ENCODE peak calls at places on chromosomes 12 and 14, in eight cellular contexts. W is effector memory CD4-positive, alpha-beta T cell; Q is skeletal muscle cell; I is NT2/D1; P is GM23338; N is fibroblast of mammary gland; J is astrocyte; S is neuronal stem cell. A is an unnamed sample.

GRCh38 chr12:49507139-49507538 is 31.7 kb upstream of the KCNH3 start:
- DNase-seq in W (no peak), Q (peak), I (no peak), P (no peak), N (peak), J (peak), S (no peak), A (peak)

GRCh38 chr12:47887529-47887928 is 17.3 kb downstream of the VDR start:
- DNase-seq in W (no peak), Q (no peak), I (no peak), P (no peak), N (no peak), J (no peak), S (no peak), A (no peak)

GRCh38 chr12:122052285-122052684 is 26.3 kb upstream of the MLXIP start:
- DNase-seq in W (no peak), Q (no peak), I (no peak), P (no peak), N (peak), J (peak), S (no peak), A (no peak)

GRCh38 chr12:100234591-100235304 is 32.1 kb downstream of the DEPDC4 start:
- DNase-seq in W (no peak), Q (no peak), I (peak), P (peak), N (peak), J (peak), S (no peak), A (peak)

GRCh38 chr14:90522585-90523191 is 125.9 kb downstream of the CALM1 start:
- DNase-seq in W (no peak), Q (no peak), I (no peak), P (no peak), N (peak), J (peak), S (no peak), A (peak)

GRCh38 chr14:59046746-59047145 is 141.7 kb upstream of the DAAM1 start:
- DNase-seq in W (no peak), Q (no peak), I (no peak), P (no peak), N (no peak), J (peak), S (no peak), A (peak)

GRCh38 chr12:132429932-132430643 is 59.9 kb upstream of the FBRSL1 start:
- DNase-seq in W (peak), Q (peak), I (no peak), P (peak), N (no peak), J (no peak), S (no peak), A (peak)

GRCh38 chr12:15720299-15720698 is 68.9 kb downstream of the EPS8 start:
- DNase-seq in W (no peak), Q (no peak), I (no peak), P (no peak), N (peak), J (no peak), S (no peak), A (peak)

GRCh38 chr12:68733661-68734071 is 12.3 kb upstream of the SLC35E3 start:
- DNase-seq in W (no peak), Q (peak), I (no peak), P (no peak), N (peak), J (peak), S (no peak), A (peak)

GRCh38 chr14:100717371-100717770 is 9.3 kb upstream of the DLK1 start:
- DNase-seq in W (no peak), Q (no peak), I (no peak), P (no peak), N (no peak), J (no peak), S (no peak), A (no peak)

GRCh38 chr12:9098463-9099026 is 17.2 kb downstream of the A2M start:
- DNase-seq in W (no peak), Q (no peak), I (no peak), P (no peak), N (no peak), J (no peak), S (no peak), A (no peak)

GRCh38 chr12:124286414-124286813 is 8.5 kb upstream of the RFLNA start:
- DNase-seq in W (no peak), Q (no peak), I (no peak), P (no peak), N (no peak), J (peak), S (no peak), A (no peak)

GRCh38 chr12:123741937-123742572 is 20.0 kb upstream of the DNAH10 start:
- DNase-seq in W (no peak), Q (no peak), I (no peak), P (no peak), N (no peak), J (no peak), S (no peak), A (no peak)

GRCh38 chr14:50521912-50522341 is 10.4 kb downstream of the MAP4K5 start:
- DNase-seq in W (no peak), Q (no peak), I (no peak), P (no peak), N (peak), J (peak), S (no peak), A (no peak)

GRCh38 chr12:2582631-2583616 is 211.8 kb upstream of the FKBP4 start:
- DNase-seq in W (no peak), Q (no peak), I (peak), P (peak), N (peak), J (peak), S (peak), A (peak)

GRCh38 chr12:53595212-53595611 is 31.0 kb downstream of the ATF7 start:
- DNase-seq in W (no peak), Q (no peak), I (no peak), P (no peak), N (no peak), J (no peak), S (no peak), A (peak)

DNA sequence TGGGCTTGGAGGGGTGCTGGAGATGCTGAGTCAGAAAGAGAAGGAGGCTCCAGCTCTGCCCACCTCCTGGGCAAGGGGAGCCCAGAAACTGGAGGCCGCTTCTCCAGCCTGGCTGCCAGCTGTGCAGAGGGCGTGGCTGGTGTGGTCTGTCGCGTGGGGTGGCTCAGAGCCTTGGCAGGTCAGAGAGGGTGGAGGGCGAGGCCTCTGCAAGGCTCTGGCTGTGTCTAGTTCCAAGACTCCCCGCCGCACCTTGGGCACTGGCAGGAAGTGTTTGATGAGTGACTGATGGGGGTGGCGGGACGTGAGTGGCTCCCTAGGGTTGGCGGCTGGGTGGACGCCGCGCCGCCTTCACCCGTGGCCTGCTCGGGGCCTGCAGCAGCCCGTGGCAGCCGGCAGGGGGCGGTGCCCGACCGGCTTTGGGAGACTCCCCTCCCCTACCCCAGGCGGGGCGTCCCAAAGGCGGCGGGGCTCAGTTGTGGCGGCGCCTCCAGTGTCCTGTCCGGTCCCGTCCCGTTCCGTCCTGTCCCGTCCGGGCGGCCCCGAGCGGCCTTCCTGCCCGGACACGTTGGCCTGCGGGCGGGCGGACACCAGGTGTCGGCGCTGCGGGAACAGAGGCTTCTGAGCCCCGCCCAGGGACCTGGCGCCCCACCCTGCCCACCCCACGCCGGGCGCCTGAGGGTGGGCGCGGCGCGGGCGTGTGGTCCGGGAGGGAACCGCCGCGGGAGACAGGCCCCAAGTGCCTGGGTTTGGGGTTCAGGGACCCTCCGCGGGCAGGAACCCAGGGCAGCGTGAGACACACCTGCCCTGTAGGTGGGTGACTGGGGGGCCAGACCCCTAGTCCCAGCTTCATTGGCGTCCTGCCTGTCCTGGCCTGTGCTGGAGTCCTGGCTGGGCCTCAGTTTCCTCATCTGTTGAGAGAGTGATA is 39.7 kb downstream of the KRT80 start:
- DNase-seq in W (peak), Q (no peak), I (no peak), P (peak), N (peak), J (no peak), S (peak), A (peak)
- H3K4me3 ChIP-seq in W (peak), Q (peak), I (no peak), P (peak), N (peak), J (peak), S (peak), A (peak)

GRCh38 chr14:95614335-95614734 is 71.9 kb upstream of the TCL1B start:
- DNase-seq in W (no peak), Q (no peak), I (no peak), P (no peak), N (peak), J (no peak), S (no peak), A (no peak)

GRCh38 chr14:95609398-95609990 is 74.6 kb downstream of the GLRX5 start:
- DNase-seq in W (no peak), Q (no peak), I (peak), P (peak), N (peak), J (no peak), S (peak), A (peak)

GRCh38 chr14:95611293-95611880 is 74.8 kb upstream of the TCL1B start:
- DNase-seq in W (no peak), Q (no peak), I (no peak), P (no peak), N (no peak), J (no peak), S (no peak), A (no peak)
- H3K4me3 ChIP-seq in W (no peak), Q (no peak), I (no peak), P (no peak), N (no peak), J (no peak), S (no peak), A (no peak)

DNA sequence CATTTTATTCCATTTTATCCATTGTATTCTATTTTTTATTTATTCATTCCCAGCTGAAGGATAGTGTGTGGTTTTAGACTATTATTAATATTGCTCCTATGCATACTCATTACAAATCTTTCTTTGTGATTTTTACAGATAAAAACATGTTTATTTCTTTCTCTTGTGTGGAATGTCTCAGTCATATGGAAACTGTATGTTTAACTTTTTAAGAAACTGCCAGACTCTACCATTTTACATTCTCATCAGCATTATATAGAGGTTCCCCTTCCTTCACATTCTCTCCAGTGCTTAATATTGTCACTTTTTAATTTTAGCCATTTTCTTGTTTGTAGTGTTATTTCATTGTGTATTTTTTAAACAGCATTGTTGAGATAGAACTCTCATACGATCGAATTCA is 26.7 kb downstream of the PALS1 start:
- DNase-seq in W (no peak), Q (no peak), I (no peak), P (no peak), N (no peak), J (no peak), S (no peak), A (no peak)
- H3K4me3 ChIP-seq in W (no peak), Q (no peak), I (no peak), P (peak), N (no peak), J (peak), S (no peak), A (no peak)

DNA sequence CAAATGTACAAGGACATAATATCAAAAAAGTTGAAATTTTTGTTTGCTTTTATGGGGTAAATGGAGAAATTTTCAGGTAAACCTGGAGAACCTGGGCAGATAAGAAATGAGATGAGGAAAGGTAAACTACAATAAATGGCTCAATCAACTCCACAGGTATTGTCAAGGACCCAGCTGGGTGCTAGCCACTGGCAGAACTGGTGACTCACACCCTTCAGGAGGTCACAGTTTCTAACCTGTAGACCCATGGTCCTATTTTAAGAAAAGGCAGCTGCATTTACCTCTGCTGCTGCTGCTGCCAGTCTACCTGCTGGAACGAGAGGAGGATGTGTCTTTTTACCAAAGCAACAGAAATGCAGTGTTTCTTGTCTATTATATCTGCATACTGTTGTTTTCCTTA is 226.6 kb downstream of the ALG10B start:
- DNase-seq in W (no peak), Q (no peak), I (no peak), P (peak), N (no peak), J (no peak), S (no peak), A (no peak)
- H3K4me3 ChIP-seq in W (no peak), Q (no peak), I (no peak), P (no peak), N (no peak), J (no peak), S (no peak), A (no peak)

DNA sequence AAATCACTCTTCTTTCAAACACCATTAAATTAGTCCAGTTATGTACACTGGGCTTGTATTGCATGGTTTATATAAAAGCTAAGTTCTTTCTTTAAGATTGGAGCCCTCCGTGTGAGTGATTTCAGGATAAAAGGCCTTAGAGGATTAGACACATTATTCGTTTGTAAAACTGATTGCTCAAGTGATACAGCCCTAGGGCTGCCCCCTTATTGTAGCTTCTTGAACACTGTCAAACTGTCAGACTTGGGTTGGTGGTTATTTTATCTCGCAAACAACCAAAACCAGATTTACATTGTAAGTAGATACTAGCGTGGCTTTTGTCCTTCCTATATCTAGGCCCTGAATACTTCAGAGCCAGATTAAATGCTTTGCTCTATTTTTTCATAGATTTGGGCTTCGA is 129.2 kb downstream of the ETV6 start:
- DNase-seq in W (no peak), Q (no peak), I (no peak), P (no peak), N (no peak), J (no peak), S (no peak), A (no peak)
- H3K4me3 ChIP-seq in W (no peak), Q (no peak), I (no peak), P (no peak), N (no peak), J (no peak), S (no peak), A (no peak)

DNA sequence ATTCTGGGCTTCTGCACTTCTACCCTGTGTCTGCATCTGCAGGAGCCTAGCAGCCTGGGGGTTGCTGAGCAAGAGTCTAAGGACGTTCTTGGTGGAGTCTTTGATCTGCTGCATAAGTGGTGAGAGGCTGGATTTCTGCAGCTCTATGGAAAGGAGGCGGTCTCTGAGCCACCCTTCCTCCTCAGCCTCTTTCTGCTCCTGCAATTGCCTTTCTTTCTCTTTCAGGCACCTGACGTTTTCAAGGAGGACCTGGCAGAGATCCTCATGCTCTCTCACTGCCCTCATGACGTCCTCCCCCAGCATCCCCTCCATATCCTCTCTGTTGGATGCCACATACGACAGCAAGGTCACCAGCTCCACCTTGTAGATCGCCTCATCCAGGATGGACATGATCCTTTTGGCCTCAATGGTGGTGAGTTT is 13.6 kb upstream of the TPCN1 start:
- DNase-seq in W (no peak), Q (no peak), I (no peak), P (no peak), N (no peak), J (no peak), S (no peak), A (no peak)
- H3K4me3 ChIP-seq in W (no peak), Q (no peak), I (no peak), P (no peak), N (no peak), J (no peak), S (no peak), A (no peak)

GRCh38 chr12:117966511-117966910 is 2.3 kb downstream of the KSR2 start:
- DNase-seq in W (no peak), Q (no peak), I (no peak), P (no peak), N (no peak), J (no peak), S (no peak), A (no peak)

GRCh38 chr12:117968084-117968789 is 553 bp downstream of the KSR2 start:
- DNase-seq in W (no peak), Q (no peak), I (no peak), P (peak), N (no peak), J (no peak), S (no peak), A (no peak)

GRCh38 chr12:117968826-117969659 is at the start of gene KSR2:
- DNase-seq in W (peak), Q (no peak), I (peak), P (peak), N (no peak), J (peak), S (peak), A (peak)

GRCh38 chr12:117967512-117967911 is 1.3 kb downstream of the KSR2 start:
- DNase-seq in W (no peak), Q (no peak), I (no peak), P (peak), N (no peak), J (no peak), S (no peak), A (no peak)

DNA sequence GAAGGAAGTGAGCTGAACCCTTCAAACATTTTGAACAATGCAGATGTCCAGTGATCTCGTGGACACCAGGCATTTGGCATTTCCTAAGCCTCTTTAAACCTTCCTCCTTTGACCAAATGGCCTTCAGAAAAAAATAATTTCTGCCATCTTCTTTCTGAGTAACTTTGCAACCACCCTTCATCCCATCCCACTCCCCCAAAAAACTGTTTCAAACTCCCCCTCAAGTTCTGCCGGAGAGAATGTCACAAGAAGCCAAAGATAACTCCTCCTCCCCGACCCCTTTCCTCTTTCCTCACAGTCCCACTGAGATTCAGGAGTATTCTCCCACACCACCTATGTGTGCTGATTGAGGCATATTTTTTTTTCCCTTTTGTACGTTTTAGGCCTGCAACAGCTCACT is 1.7 kb downstream of the KSR2 start:
- DNase-seq in W (no peak), Q (no peak), I (no peak), P (peak), N (no peak), J (no peak), S (no peak), A (no peak)
- H3K4me3 ChIP-seq in W (no peak), Q (no peak), I (no peak), P (peak), N (no peak), J (no peak), S (no peak), A (no peak)

GRCh38 chr12:104520242-104520900 is 63.6 kb downstream of the CHST11 start:
- DNase-seq in W (no peak), Q (no peak), I (no peak), P (no peak), N (no peak), J (no peak), S (no peak), A (no peak)
- H3K4me3 ChIP-seq in W (no peak), Q (no peak), I (no peak), P (no peak), N (no peak), J (no peak), S (no peak), A (no peak)

A was measured in cardiac fibroblast.